ENCODE peak calls at places on chromosomes 6 and 20, in nine cellular contexts. Y, P, W, F, K, O, G, R and E are unnamed samples.

GRCh38 chr6:44538841-44539240 is 151.3 kb downstream of the CDC5L start:
- DNase-seq in Y (no peak), P (no peak), W (no peak), F (no peak), K (no peak), O (no peak), G (no peak), R (no peak), E (no peak)

GRCh38 chr20:19691125-19691524 is 66.9 kb upstream of the RIN2 start:
- DNase-seq in Y (no peak), P (no peak), W (no peak), F (no peak), K (no peak), O (no peak), G (no peak), R (no peak), E (no peak)

GRCh38 chr6:127367023-127367375 is 23.6 kb upstream of the ECHDC1 start:
- DNase-seq in Y (no peak), P (no peak), W (peak), F (no peak), K (no peak), O (peak), G (no peak), R (no peak), E (no peak)

GRCh38 chr20:57676517-57677322 is 33.1 kb downstream of the PMEPA1 start:
- DNase-seq in Y (no peak), P (no peak), W (no peak), F (no peak), K (no peak), O (no peak), G (no peak), R (no peak), E (no peak)

GRCh38 chr20:17898548-17898994 is 70.0 kb downstream of the SNX5 start:
- DNase-seq in Y (peak), P (peak), W (peak), F (peak), K (peak), O (peak), G (peak), R (peak), E (peak)

GRCh38 chr6:99905209-99906106 is 88.6 kb downstream of the MCHR2 start:
- DNase-seq in Y (no peak), P (peak), W (peak), F (peak), K (no peak), O (peak), G (no peak), R (no peak), E (peak)

GRCh38 chr6:66948106-66948505 is 1241.1 kb upstream of the EYS start:
- DNase-seq in Y (no peak), P (no peak), W (no peak), F (no peak), K (no peak), O (no peak), G (no peak), R (no peak), E (no peak)

GRCh38 chr6:43953794-43954310 is 173.4 kb downstream of the MRPL14 start:
- DNase-seq in Y (no peak), P (peak), W (no peak), F (peak), K (peak), O (no peak), G (peak), R (no peak), E (no peak)

GRCh38 chr6:98946877-98947410 is 802 bp downstream of the FBXL4 start:
- DNase-seq in Y (no peak), P (no peak), W (peak), F (peak), K (peak), O (peak), G (peak), R (no peak), E (no peak)

GRCh38 chr6:89298680-89299450 is 16.2 kb downstream of the GABRR2 start:
- DNase-seq in Y (no peak), P (no peak), W (peak), F (peak), K (no peak), O (peak), G (no peak), R (no peak), E (no peak)

GRCh38 chr20:19129976-19130612 is 82.3 kb upstream of the SLC24A3 start:
- DNase-seq in Y (no peak), P (no peak), W (no peak), F (no peak), K (no peak), O (no peak), G (no peak), R (no peak), E (no peak)

GRCh38 chr6:38443341-38443740 is 196.4 kb downstream of the BTBD9 start:
- DNase-seq in Y (no peak), P (no peak), W (no peak), F (peak), K (no peak), O (no peak), G (no peak), R (no peak), E (no peak)

GRCh38 chr20:47665221-47665991 is 119.9 kb downstream of the SULF2 start:
- DNase-seq in Y (no peak), P (no peak), W (no peak), F (no peak), K (no peak), O (no peak), G (no peak), R (no peak), E (no peak)

GRCh38 chr20:23243791-23244190 is 106.8 kb upstream of the NXT1 start:
- DNase-seq in Y (no peak), P (no peak), W (no peak), F (no peak), K (no peak), O (peak), G (no peak), R (no peak), E (no peak)

GRCh38 chr6:54243699-54244098 is 64.5 kb upstream of the TINAG start:
- DNase-seq in Y (no peak), P (no peak), W (no peak), F (no peak), K (no peak), O (no peak), G (no peak), R (no peak), E (no peak)

GRCh38 chr6:54245265-54245664 is 63.0 kb upstream of the TINAG start:
- DNase-seq in Y (no peak), P (no peak), W (no peak), F (no peak), K (no peak), O (no peak), G (no peak), R (no peak), E (no peak)

GRCh38 chr6:54248994-54249393 is 59.2 kb upstream of the TINAG start:
- DNase-seq in Y (no peak), P (no peak), W (no peak), F (no peak), K (no peak), O (no peak), G (no peak), R (no peak), E (no peak)

GRCh38 chr6:54248319-54248718 is 59.9 kb upstream of the TINAG start:
- DNase-seq in Y (no peak), P (no peak), W (no peak), F (no peak), K (no peak), O (no peak), G (no peak), R (no peak), E (no peak)

DNA sequence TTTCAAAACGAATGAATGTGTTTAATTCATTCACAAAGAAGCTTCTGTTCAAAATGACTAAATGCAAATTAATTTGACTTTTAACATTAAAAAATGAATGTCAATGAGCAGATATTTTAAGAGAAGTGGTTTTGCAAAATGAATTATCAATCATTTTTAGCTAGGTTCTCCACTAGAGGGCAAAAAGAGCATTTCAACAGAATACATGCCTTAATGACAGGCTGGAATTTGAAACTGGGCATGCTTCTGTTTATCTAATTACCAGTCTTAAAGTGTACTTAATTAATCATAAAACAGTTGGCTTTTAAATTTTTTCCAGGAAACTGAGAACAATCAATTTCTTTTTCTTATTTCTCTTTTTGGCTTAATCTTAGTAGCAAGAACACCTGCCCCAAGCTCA is 63.8 kb upstream of the TINAG start:
- DNase-seq in Y (no peak), P (no peak), W (peak), F (peak), K (no peak), O (peak), G (no peak), R (no peak), E (peak)
- TF ChIP-seq CTCF in Y (peak), P (peak), W (peak), F (peak), K (peak), O (peak), G (peak), R (peak), E (peak)

DNA sequence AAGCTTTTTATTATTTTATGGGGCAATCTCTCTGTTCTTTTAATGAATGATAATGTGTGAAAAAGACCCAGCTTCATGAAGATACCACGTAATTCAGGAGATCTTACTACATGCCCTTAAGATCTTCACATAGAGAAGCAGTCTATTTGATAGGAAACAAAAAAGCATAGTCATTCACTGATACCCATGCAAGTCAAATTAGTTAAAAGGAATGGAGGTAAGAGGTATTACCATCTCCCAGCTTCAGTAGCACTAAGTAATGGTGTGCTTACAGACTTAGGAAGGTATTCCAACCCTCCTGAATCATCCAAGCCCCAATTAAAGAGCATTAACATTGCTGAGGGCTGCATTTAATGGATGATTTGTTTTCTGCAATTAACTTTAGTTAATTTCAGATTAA is 364.7 kb downstream of the SYNE1 start:
- DNase-seq in Y (no peak), P (no peak), W (no peak), F (no peak), K (no peak), O (no peak), G (no peak), R (no peak), E (no peak)
- TF ChIP-seq CTCF in Y (no peak), P (no peak), W (no peak), F (no peak), K (no peak), O (no peak), G (no peak), R (no peak), E (no peak)

GRCh38 chr6:93418113-93418447 is 1.3 kb downstream of the EPHA7 start:
- DNase-seq in Y (no peak), P (no peak), W (no peak), F (no peak), K (no peak), O (no peak), G (no peak), R (no peak), E (no peak)
- TF ChIP-seq CTCF in Y (peak), P (no peak), W (no peak), F (no peak), K (no peak), O (no peak), G (no peak), R (no peak), E (no peak)

DNA sequence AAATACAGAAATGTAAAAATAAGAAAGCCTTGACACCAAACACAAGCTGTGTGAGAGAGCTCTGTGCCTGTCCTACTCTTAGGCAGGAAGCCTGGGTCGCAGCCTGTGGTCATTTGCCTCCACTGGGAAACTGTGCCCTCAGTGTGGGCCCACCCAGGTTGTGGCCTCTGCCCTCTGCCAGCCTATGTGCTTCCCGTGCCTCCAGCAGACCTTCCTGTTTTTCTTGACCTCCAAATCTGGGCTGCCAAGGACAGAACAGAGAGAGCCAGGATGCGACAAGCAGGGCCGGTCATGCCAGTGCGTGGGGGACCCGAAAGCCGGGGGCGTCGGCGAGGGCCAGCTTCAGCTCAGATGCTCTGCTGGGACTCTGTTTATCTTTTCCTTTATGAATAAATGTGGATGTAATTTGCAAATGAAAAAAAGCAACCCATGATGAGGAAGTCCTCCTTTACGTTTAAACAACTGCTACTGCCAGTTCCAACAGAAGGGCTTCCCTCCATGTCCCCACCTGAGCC is 189.2 kb upstream of the EXOC2 start:
- DNase-seq in Y (no peak), P (no peak), W (no peak), F (no peak), K (no peak), O (no peak), G (no peak), R (no peak), E (no peak)
- TF ChIP-seq CTCF in Y (no peak), P (no peak), W (no peak), F (no peak), K (no peak), O (no peak), G (no peak), R (no peak), E (no peak)

GRCh38 chr6:13846841-13847240 is 32.5 kb upstream of the MCUR1 start:
- DNase-seq in Y (peak), P (no peak), W (no peak), F (peak), K (no peak), O (peak), G (no peak), R (no peak), E (no peak)
- TF ChIP-seq CTCF in Y (no peak), P (no peak), W (no peak), F (no peak), K (no peak), O (no peak), G (no peak), R (no peak), E (no peak)

GRCh38 chr20:39830903-39831302 is 858.1 kb downstream of the MAFB start:
- DNase-seq in Y (no peak), P (no peak), W (no peak), F (no peak), K (no peak), O (no peak), G (no peak), R (no peak), E (no peak)

GRCh38 chr20:39825524-39825923 is 863.4 kb downstream of the DHX35 start:
- DNase-seq in Y (no peak), P (no peak), W (no peak), F (no peak), K (no peak), O (no peak), G (no peak), R (no peak), E (no peak)

GRCh38 chr20:39825950-39826349 is 863.1 kb downstream of the MAFB start:
- DNase-seq in Y (no peak), P (no peak), W (peak), F (peak), K (no peak), O (no peak), G (no peak), R (no peak), E (no peak)

GRCh38 chr20:39829713-39830112 is 859.3 kb downstream of the MAFB start:
- DNase-seq in Y (no peak), P (peak), W (no peak), F (peak), K (no peak), O (no peak), G (no peak), R (no peak), E (no peak)

DNA sequence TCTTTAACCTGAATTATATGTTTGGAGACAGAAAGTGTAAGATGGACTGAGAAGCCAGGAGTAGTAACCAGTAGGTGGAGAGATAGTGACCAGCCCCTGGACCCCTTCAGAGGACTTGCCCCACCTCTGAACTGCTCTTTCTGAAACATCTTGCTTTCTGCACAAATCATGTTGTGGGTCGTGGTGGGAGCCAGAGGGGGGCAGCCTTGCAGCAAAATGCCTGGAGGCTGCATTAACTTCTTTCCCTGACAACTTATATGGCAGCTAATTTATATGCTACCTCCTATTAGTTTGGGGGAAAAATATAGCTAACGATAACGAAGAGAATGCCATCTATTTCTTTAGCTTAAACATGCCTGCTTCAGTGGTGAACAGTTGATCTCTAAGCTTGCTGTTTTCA is 859.8 kb downstream of the MAFB start:
- DNase-seq in Y (no peak), P (peak), W (peak), F (peak), K (no peak), O (no peak), G (peak), R (no peak), E (no peak)
- TF ChIP-seq CTCF in Y (peak), P (peak), W (peak), F (peak), K (peak), O (no peak), G (peak), R (no peak), E (peak)

DNA sequence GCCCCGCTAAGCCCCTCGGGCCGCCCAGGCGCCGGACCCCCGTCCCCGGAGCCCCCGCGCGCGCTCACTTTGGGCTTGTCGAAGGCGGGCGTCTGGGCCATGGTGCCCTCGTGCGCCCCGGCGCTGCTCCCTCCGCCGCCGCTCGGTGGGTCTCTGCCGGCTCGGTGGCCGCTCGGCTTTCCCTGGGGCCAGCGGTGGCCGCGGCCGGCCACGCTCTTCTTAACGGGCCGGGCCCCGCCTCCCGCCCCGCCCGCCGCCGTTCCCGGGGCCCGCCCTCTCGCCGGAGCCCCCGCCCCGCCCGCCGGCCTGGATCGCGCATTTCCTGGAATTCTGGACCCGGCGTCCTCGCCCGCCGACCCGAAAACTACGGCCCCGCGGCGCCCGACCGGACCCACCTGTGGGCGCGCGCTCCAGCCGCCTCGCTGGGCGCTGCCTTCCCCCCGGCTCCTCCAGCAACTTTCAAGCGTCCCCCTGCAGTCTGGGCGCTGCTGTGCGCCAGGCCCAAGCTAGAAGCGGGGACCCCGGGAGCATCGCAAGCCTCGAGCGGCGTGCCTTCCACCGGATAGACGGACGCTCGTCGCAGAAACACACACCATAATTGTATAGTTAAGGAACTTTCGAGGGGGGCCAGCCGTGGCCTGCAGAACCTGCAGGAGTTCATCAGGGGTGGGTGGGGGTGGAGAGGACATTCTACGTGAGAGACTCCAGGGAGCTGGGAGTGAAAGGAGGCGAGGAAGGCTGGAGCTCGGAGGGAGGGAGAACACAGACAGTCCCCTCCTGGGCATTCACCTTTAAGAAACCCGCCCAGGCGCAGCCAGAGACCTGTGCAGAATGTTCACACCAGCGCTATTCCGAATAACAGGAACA is at the start of gene ADA:
- DNase-seq in Y (peak), P (peak), W (peak), F (peak), K (peak), O (peak), G (peak), R (peak), E (no peak)
- TF ChIP-seq CTCF in Y (peak), P (no peak), W (no peak), F (no peak), K (no peak), O (no peak), G (no peak), R (no peak), E (peak)

GRCh38 chr20:2089447-2089846 is 12.2 kb upstream of the STK35 start:
- DNase-seq in Y (no peak), P (no peak), W (no peak), F (no peak), K (no peak), O (no peak), G (no peak), R (no peak), E (no peak)

GRCh38 chr20:2093883-2094282 is 7.7 kb upstream of the STK35 start:
- DNase-seq in Y (no peak), P (no peak), W (no peak), F (no peak), K (no peak), O (no peak), G (no peak), R (no peak), E (no peak)

GRCh38 chr20:2088904-2089303 is 12.7 kb upstream of the STK35 start:
- DNase-seq in Y (no peak), P (no peak), W (no peak), F (no peak), K (no peak), O (no peak), G (no peak), R (no peak), E (no peak)

DNA sequence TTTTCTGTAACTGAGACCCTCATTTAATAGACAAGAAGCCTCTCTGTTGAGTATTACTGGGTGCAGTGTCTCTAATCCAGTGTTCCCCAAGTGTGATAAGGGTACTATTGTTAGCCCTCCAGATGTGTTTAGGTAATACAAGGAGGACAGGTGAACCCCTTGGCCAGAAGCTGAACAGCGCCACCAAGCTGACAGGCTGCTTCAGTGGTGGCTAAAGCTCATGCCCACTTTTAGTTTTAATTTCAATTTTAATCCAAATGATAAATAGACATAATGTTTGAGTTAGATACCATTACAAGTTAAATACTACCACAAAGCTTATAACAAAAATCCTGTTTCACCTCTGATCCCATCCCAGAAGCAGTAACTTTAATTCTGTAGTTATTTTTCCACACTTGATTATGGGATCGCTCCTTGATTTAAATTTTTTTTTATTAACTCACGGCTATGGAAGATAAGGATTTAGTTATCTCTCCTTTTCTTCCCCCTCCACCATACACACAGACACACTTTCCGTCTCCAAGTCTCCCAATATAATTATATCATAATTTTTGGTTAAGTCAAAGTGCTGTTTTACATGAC is 8.3 kb upstream of the STK35 start:
- DNase-seq in Y (no peak), P (peak), W (no peak), F (peak), K (no peak), O (peak), G (no peak), R (no peak), E (no peak)
- TF ChIP-seq CTCF in Y (peak), P (peak), W (peak), F (peak), K (peak), O (peak), G (no peak), R (peak), E (peak)